ENCODE peak calls at places on chromosomes 4 and X, in ten cellular contexts. One of them, this sample, is unnamed.

GRCh38 chr4:104015680-104016079 is 295.9 kb upstream of the TACR3 start:
- DNase-seq in amniotic stem cell: no peak
- DNase-seq in fibroblast of villous mesenchyme: no peak
- DNase-seq in A549: peak
- DNase-seq in left lung: no peak
- DNase-seq in NCI-H187 treated with DMSO at 0.1 percent for 48 hours: no peak
- DNase-seq in T-helper 9 cell: no peak
- DNase-seq in amygdala: no peak
- DNase-seq in RPMI8226: no peak
- DNase-seq in activated T-helper 9 cell treated with anti-CD3 and anti-CD28 coated beads, Interleukin-2, amount 50 U/mL, for 16 hours: no peak
- DNase-seq in this sample: no peak

GRCh38 chr4:140579278-140579677 is 10.5 kb upstream of the UCP1 start:
- DNase-seq in fibroblast of villous mesenchyme: no peak
- DNase-seq in T-helper 9 cell: no peak
- DNase-seq in left lung: no peak
- DNase-seq in A549: no peak
- DNase-seq in amniotic stem cell: no peak
- DNase-seq in activated T-helper 9 cell treated with anti-CD3 and anti-CD28 coated beads, Interleukin-2, amount 50 U/mL, for 16 hours: no peak
- DNase-seq in NCI-H187 treated with DMSO at 0.1 percent for 48 hours: no peak
- DNase-seq in RPMI8226: no peak
- DNase-seq in amygdala: no peak
- DNase-seq in this sample: no peak

GRCh38 chr4:86032476-86033022 is 327.3 kb downstream of the MAPK10 start:
- DNase-seq in fibroblast of villous mesenchyme: peak
- DNase-seq in T-helper 9 cell: no peak
- DNase-seq in NCI-H187 treated with DMSO at 0.1 percent for 48 hours: no peak
- DNase-seq in RPMI8226: peak
- DNase-seq in left lung: no peak
- DNase-seq in A549: no peak
- DNase-seq in activated T-helper 9 cell treated with anti-CD3 and anti-CD28 coated beads, Interleukin-2, amount 50 U/mL, for 16 hours: no peak
- DNase-seq in amygdala: no peak
- DNase-seq in amniotic stem cell: peak
- DNase-seq in this sample: no peak

GRCh38 chr4:89898304-89898716 is 3.7 kb downstream of the MMRN1 start:
- DNase-seq in amniotic stem cell: no peak
- DNase-seq in A549: no peak
- DNase-seq in activated T-helper 9 cell treated with anti-CD3 and anti-CD28 coated beads, Interleukin-2, amount 50 U/mL, for 16 hours: no peak
- DNase-seq in RPMI8226: no peak
- DNase-seq in fibroblast of villous mesenchyme: no peak
- DNase-seq in left lung: no peak
- DNase-seq in NCI-H187 treated with DMSO at 0.1 percent for 48 hours: no peak
- DNase-seq in T-helper 9 cell: no peak
- DNase-seq in amygdala: no peak
- DNase-seq in this sample: no peak

GRCh38 chr4:15938640-15939039 is at the start of gene FGFBP1:
- DNase-seq in NCI-H187 treated with DMSO at 0.1 percent for 48 hours: no peak
- DNase-seq in amniotic stem cell: no peak
- DNase-seq in RPMI8226: no peak
- DNase-seq in A549: no peak
- DNase-seq in T-helper 9 cell: no peak
- DNase-seq in amygdala: no peak
- DNase-seq in fibroblast of villous mesenchyme: no peak
- DNase-seq in activated T-helper 9 cell treated with anti-CD3 and anti-CD28 coated beads, Interleukin-2, amount 50 U/mL, for 16 hours: no peak
- DNase-seq in left lung: no peak
- DNase-seq in this sample: no peak

GRCh38 chr4:23149815-23150214 is 457.1 kb downstream of the GBA3 start:
- DNase-seq in NCI-H187 treated with DMSO at 0.1 percent for 48 hours: no peak
- DNase-seq in RPMI8226: no peak
- DNase-seq in fibroblast of villous mesenchyme: no peak
- DNase-seq in activated T-helper 9 cell treated with anti-CD3 and anti-CD28 coated beads, Interleukin-2, amount 50 U/mL, for 16 hours: no peak
- DNase-seq in T-helper 9 cell: no peak
- DNase-seq in left lung: no peak
- DNase-seq in amniotic stem cell: no peak
- DNase-seq in amygdala: no peak
- DNase-seq in A549: no peak
- DNase-seq in this sample: no peak

GRCh38 chr4:47017494-47017893 is 13.9 kb upstream of the GABRB1 start:
- DNase-seq in T-helper 9 cell: no peak
- DNase-seq in activated T-helper 9 cell treated with anti-CD3 and anti-CD28 coated beads, Interleukin-2, amount 50 U/mL, for 16 hours: no peak
- DNase-seq in fibroblast of villous mesenchyme: no peak
- DNase-seq in left lung: no peak
- DNase-seq in amygdala: no peak
- DNase-seq in amniotic stem cell: no peak
- DNase-seq in RPMI8226: no peak
- DNase-seq in NCI-H187 treated with DMSO at 0.1 percent for 48 hours: no peak
- DNase-seq in A549: no peak
- DNase-seq in this sample: no peak

GRCh38 chr4:74969507-74970474 is 36.9 kb downstream of the PARM1 start:
- DNase-seq in activated T-helper 9 cell treated with anti-CD3 and anti-CD28 coated beads, Interleukin-2, amount 50 U/mL, for 16 hours: no peak
- DNase-seq in left lung: no peak
- DNase-seq in RPMI8226: no peak
- DNase-seq in A549: peak
- DNase-seq in amniotic stem cell: no peak
- DNase-seq in NCI-H187 treated with DMSO at 0.1 percent for 48 hours: no peak
- DNase-seq in amygdala: no peak
- DNase-seq in T-helper 9 cell: no peak
- DNase-seq in fibroblast of villous mesenchyme: no peak
- DNase-seq in this sample: no peak

GRCh38 chr4:107832275-107832807 is 7.6 kb downstream of the SGMS2 start:
- DNase-seq in NCI-H187 treated with DMSO at 0.1 percent for 48 hours: no peak
- DNase-seq in amniotic stem cell: no peak
- DNase-seq in T-helper 9 cell: no peak
- DNase-seq in amygdala: no peak
- DNase-seq in RPMI8226: no peak
- DNase-seq in left lung: no peak
- DNase-seq in fibroblast of villous mesenchyme: no peak
- DNase-seq in A549: no peak
- DNase-seq in activated T-helper 9 cell treated with anti-CD3 and anti-CD28 coated beads, Interleukin-2, amount 50 U/mL, for 16 hours: no peak
- DNase-seq in this sample: no peak

GRCh38 chr4:72375050-72375736 is 193.8 kb downstream of the ADAMTS3 start:
- DNase-seq in A549: peak
- DNase-seq in left lung: no peak
- DNase-seq in fibroblast of villous mesenchyme: peak
- DNase-seq in RPMI8226: no peak
- DNase-seq in NCI-H187 treated with DMSO at 0.1 percent for 48 hours: no peak
- DNase-seq in activated T-helper 9 cell treated with anti-CD3 and anti-CD28 coated beads, Interleukin-2, amount 50 U/mL, for 16 hours: no peak
- DNase-seq in amniotic stem cell: peak
- DNase-seq in amygdala: no peak
- DNase-seq in T-helper 9 cell: no peak
- DNase-seq in this sample: no peak

GRCh38 chr4:159487284-159487747 is 384.4 kb downstream of the RAPGEF2 start:
- DNase-seq in NCI-H187 treated with DMSO at 0.1 percent for 48 hours: no peak
- DNase-seq in RPMI8226: peak
- DNase-seq in amniotic stem cell: peak
- DNase-seq in A549: peak
- DNase-seq in activated T-helper 9 cell treated with anti-CD3 and anti-CD28 coated beads, Interleukin-2, amount 50 U/mL, for 16 hours: no peak
- DNase-seq in left lung: no peak
- DNase-seq in amygdala: no peak
- DNase-seq in fibroblast of villous mesenchyme: peak
- DNase-seq in T-helper 9 cell: no peak
- DNase-seq in this sample: peak

GRCh38 chrX:147848009-147848408 is 63.7 kb upstream of the FMR1 start:
- DNase-seq in activated T-helper 9 cell treated with anti-CD3 and anti-CD28 coated beads, Interleukin-2, amount 50 U/mL, for 16 hours: no peak
- DNase-seq in A549: no peak
- DNase-seq in T-helper 9 cell: no peak
- DNase-seq in NCI-H187 treated with DMSO at 0.1 percent for 48 hours: no peak
- DNase-seq in amygdala: no peak
- DNase-seq in left lung: peak
- DNase-seq in fibroblast of villous mesenchyme: no peak
- DNase-seq in RPMI8226: no peak
- DNase-seq in amniotic stem cell: no peak
- DNase-seq in this sample: no peak

GRCh38 chr4:119337010-119337409 is 15.1 kb upstream of the FABP2 start:
- DNase-seq in amniotic stem cell: no peak
- DNase-seq in RPMI8226: no peak
- DNase-seq in activated T-helper 9 cell treated with anti-CD3 and anti-CD28 coated beads, Interleukin-2, amount 50 U/mL, for 16 hours: no peak
- DNase-seq in left lung: no peak
- DNase-seq in T-helper 9 cell: no peak
- DNase-seq in fibroblast of villous mesenchyme: no peak
- DNase-seq in A549: no peak
- DNase-seq in amygdala: no peak
- DNase-seq in NCI-H187 treated with DMSO at 0.1 percent for 48 hours: no peak
- DNase-seq in this sample: no peak

GRCh38 chrX:29431895-29432294 is 783.5 kb upstream of the MAGEB2 start:
- DNase-seq in left lung: no peak
- DNase-seq in A549: no peak
- DNase-seq in T-helper 9 cell: no peak
- DNase-seq in RPMI8226: no peak
- DNase-seq in NCI-H187 treated with DMSO at 0.1 percent for 48 hours: no peak
- DNase-seq in amniotic stem cell: no peak
- DNase-seq in amygdala: no peak
- DNase-seq in fibroblast of villous mesenchyme: no peak
- DNase-seq in activated T-helper 9 cell treated with anti-CD3 and anti-CD28 coated beads, Interleukin-2, amount 50 U/mL, for 16 hours: no peak
- DNase-seq in this sample: no peak

GRCh38 chr4:53786632-53787031 is 195.3 kb upstream of the LNX1 start:
- DNase-seq in amniotic stem cell: no peak
- DNase-seq in activated T-helper 9 cell treated with anti-CD3 and anti-CD28 coated beads, Interleukin-2, amount 50 U/mL, for 16 hours: no peak
- DNase-seq in fibroblast of villous mesenchyme: peak
- DNase-seq in amygdala: no peak
- DNase-seq in left lung: no peak
- DNase-seq in T-helper 9 cell: no peak
- DNase-seq in RPMI8226: no peak
- DNase-seq in A549: no peak
- DNase-seq in NCI-H187 treated with DMSO at 0.1 percent for 48 hours: no peak
- DNase-seq in this sample: no peak

GRCh38 chr4:84126061-84126787 is 372.9 kb downstream of the NKX6-1 start:
- DNase-seq in amniotic stem cell: no peak
- DNase-seq in A549: no peak
- DNase-seq in activated T-helper 9 cell treated with anti-CD3 and anti-CD28 coated beads, Interleukin-2, amount 50 U/mL, for 16 hours: no peak
- DNase-seq in left lung: no peak
- DNase-seq in RPMI8226: no peak
- DNase-seq in amygdala: no peak
- DNase-seq in T-helper 9 cell: no peak
- DNase-seq in fibroblast of villous mesenchyme: no peak
- DNase-seq in NCI-H187 treated with DMSO at 0.1 percent for 48 hours: peak
- DNase-seq in this sample: no peak

GRCh38 chr4:98314791-98315565 is 53.8 kb downstream of the RAP1GDS1 start:
- DNase-seq in amniotic stem cell: no peak
- DNase-seq in T-helper 9 cell: no peak
- DNase-seq in activated T-helper 9 cell treated with anti-CD3 and anti-CD28 coated beads, Interleukin-2, amount 50 U/mL, for 16 hours: no peak
- DNase-seq in A549: no peak
- DNase-seq in amygdala: no peak
- DNase-seq in RPMI8226: no peak
- DNase-seq in left lung: no peak
- DNase-seq in NCI-H187 treated with DMSO at 0.1 percent for 48 hours: no peak
- DNase-seq in fibroblast of villous mesenchyme: no peak
- DNase-seq in this sample: no peak